ENCODE peak calls at places on chromosomes 1 and 21, in four cellular contexts. X is Karpas-422, L is GM23248, U is gastrocnemius medialis. W is an unnamed sample.

GRCh38 chr1:93180723-93181613 is at the start of gene CCDC18:
- DNase-seq in X (peak; percentile 89), L (peak; percentile 75), U (no peak), W (peak; percentile 30)

GRCh38 chr1:74689800-74690696 is 16.5 kb upstream of the ERICH3 start:
- DNase-seq in X (peak; percentile 89), L (peak; percentile 63), U (no peak), W (peak; percentile 87)

GRCh38 chr1:54940027-54940426 is 40.4 kb upstream of the TMEM61 start:
- DNase-seq in X (no peak), L (no peak), U (no peak), W (peak; percentile 18)

GRCh38 chr1:201876148-201876547 is 12.6 kb upstream of the SHISA4 start:
- DNase-seq in X (no peak), L (peak; percentile 57), U (no peak), W (peak; percentile 22)

GRCh38 chr1:198713081-198713480 is 74.2 kb downstream of the PTPRC start:
- DNase-seq in X (no peak), L (peak; percentile 85), U (no peak), W (peak; percentile 61)

GRCh38 chr1:11482904-11483479 is 4.0 kb downstream of the DISP3 start:
- DNase-seq in X (no peak), L (no peak), U (no peak), W (no peak)

GRCh38 chr1:59034925-59035324 is 251.1 kb upstream of the JUN start:
- DNase-seq in X (no peak), L (no peak), U (no peak), W (no peak)

GRCh38 chr1:234495231-234495990 is 16.4 kb upstream of the TARBP1 start:
- DNase-seq in X (peak; percentile 85), L (peak; percentile 91), U (no peak), W (peak; percentile 78)

GRCh38 chr1:13801232-13801631 is 101.2 kb downstream of the PRDM2 start:
- DNase-seq in X (no peak), L (no peak), U (no peak), W (peak; percentile 36)

GRCh38 chr21:21003701-21004100 is 5.5 kb downstream of the NCAM2 start:
- DNase-seq in X (peak; percentile 81), L (peak; percentile 57), U (no peak), W (peak; percentile 49)

GRCh38 chr1:161198877-161199431 is at the start of gene ADAMTS4:
- DNase-seq in X (no peak), L (peak; percentile 91), U (no peak), W (no peak)

GRCh38 chr1:116260096-116260495 is 112.9 kb upstream of the ATP1A1 start:
- DNase-seq in X (no peak), L (no peak), U (no peak), W (no peak)
- H3K4me1 ChIP-seq in X (peaks cover 73% of the 10 kb centered on the region), L (no peaks in the 10 kb centered on the region), U (no peaks in the 10 kb centered on the region), W (no peaks in the 10 kb centered on the region)

GRCh38 chr21:42793774-42794173 is 85.6 kb downstream of the WDR4 start:
- DNase-seq in X (no peak), L (no peak), U (no peak), W (no peak)
- H3K4me1 ChIP-seq in X (no peaks in the 10 kb centered on the region), L (no peaks in the 10 kb centered on the region), U (no peaks in the 10 kb centered on the region), W (no peaks in the 10 kb centered on the region)

GRCh38 chr1:153550827-153551512 is 1.9 kb upstream of the S100A3 start:
- DNase-seq in X (no peak), L (no peak), U (no peak), W (no peak)

GRCh38 chr1:153552335-153552734 is 3.3 kb upstream of the S100A3 start:
- DNase-seq in X (no peak), L (no peak), U (no peak), W (no peak)

GRCh38 chr1:153549741-153550397 is 811 bp upstream of the S100A3 start:
- DNase-seq in X (no peak), L (no peak), U (no peak), W (no peak)

GRCh38 chr1:153548722-153549695 is at the start of gene S100A3:
- DNase-seq in X (no peak), L (peak; percentile 96), U (peak; percentile 52), W (peak; percentile 83)

DNA sequence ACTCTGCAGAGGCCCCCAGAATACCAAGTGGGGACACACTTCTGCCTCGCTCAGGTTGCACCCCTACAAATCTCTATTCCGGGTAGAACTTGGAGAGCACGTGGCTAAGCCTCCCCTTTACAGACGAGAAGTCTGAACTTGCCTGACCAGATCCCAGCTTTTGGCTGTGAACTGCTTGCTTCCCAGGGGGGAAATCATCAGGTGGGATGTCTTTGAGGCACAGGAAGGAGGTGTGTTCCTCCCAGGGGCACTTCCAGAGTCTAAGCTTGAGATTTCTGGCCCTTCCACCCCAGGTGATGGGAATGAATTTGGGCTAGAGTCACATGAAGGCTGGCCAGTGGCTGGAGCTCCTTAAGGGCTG is 1.3 kb upstream of the S100A3 start:
- DNase-seq in X (no peak), L (no peak), U (no peak), W (no peak)
- H3K4me1 ChIP-seq in X (peaks cover 6% of the 10 kb centered on the region), L (peaks cover 64% of the 10 kb centered on the region), U (peaks cover 52% of the 10 kb centered on the region), W (peaks cover 29% of the 10 kb centered on the region)

DNA sequence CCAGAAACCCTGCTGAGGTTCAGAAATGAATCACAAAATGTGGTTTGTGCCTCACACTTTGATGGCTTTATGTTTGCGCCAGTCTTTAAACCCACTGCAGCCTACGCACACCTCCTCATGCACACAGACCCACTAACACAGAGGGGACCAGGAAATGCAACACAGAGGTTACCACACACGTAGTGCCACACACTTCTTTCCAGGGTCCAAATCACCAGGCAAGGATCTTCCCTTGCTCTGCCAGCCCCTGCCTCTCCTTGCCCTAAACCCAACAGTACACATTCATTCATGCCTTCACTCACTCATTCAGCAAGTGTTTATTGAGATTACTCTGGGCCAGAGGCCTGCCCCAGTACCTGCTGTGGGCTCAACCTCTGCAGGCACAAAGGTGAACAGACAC is 17.5 kb downstream of the MAB21L3 start:
- DNase-seq in X (no peak), L (no peak), U (no peak), W (no peak)
- H3K4me1 ChIP-seq in X (no peaks in the 10 kb centered on the region), L (no peaks in the 10 kb centered on the region), U (no peaks in the 10 kb centered on the region), W (peaks cover 19% of the 10 kb centered on the region)

DNA sequence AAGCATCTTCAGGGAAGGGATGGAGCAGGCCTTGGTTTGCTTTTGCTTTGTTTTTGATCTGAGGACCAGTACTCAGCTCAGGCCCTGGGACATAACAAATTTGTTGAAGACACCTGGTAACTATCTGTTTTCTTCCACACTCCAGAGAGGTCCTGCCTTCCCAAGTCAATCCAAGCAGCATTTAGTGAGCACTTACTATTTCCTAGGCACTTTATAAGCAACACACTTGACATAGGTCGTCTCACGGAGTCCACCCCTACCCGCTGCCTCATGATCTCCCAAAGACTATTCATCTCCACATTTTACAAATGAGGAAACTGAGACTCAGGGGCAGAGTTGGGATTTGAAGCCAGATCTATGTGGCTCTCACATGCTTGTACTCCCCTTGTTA is 14.4 kb upstream of the EPHA2 start:
- DNase-seq in X (no peak), L (no peak), U (no peak), W (peak; percentile 1)
- H3K4me1 ChIP-seq in X (peaks cover 7% of the 10 kb centered on the region), L (peaks cover 25% of the 10 kb centered on the region), U (no peaks in the 10 kb centered on the region), W (peaks cover 58% of the 10 kb centered on the region)

GRCh38 chr1:175195281-175195680 is 2.7 kb upstream of the KIAA0040 start:
- DNase-seq in X (no peak), L (no peak), U (no peak), W (no peak)
- H3K4me1 ChIP-seq in X (peaks cover 67% of the 10 kb centered on the region), L (peaks cover 7% of the 10 kb centered on the region), U (peaks cover 25% of the 10 kb centered on the region), W (peaks cover 62% of the 10 kb centered on the region)

DNA sequence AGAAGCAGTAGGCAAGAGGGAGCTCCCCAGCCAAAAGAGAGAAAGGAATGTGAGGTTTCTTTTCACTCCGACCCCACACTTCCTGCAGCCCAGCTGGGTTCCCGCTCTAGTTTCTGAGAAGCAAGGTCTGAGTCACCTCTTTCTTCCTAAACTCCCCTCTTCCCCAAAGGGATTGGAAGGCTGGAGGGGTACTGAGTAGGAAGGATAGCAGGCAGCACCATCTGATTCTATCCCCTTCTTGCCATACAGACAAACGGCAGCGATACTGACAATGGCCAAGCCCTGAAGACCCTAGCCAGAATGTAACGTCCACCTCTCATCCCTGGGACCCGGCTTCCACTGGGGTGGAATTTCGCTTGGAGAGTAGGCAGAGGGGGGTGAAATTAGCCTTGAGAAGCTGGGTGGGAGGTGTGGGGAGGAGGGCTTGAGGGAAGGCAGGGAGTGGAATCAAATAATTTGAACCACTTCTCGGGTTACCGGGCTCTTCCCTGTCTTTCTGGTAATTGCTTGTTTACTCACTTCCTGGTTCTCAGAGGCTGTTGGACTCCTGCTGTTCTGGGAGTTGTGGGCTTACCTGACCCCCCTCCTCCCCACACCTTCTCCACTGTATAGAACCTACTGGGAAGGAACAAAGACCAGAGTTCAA is 13.2 kb downstream of the IER5 start:
- DNase-seq in X (no peak), L (peak; percentile 75), U (no peak), W (peak; percentile 52)
- H3K4me1 ChIP-seq in X (peaks cover 24% of the 10 kb centered on the region), L (peaks cover 65% of the 10 kb centered on the region), U (peaks cover 45% of the 10 kb centered on the region), W (peaks cover 70% of the 10 kb centered on the region)

DNA sequence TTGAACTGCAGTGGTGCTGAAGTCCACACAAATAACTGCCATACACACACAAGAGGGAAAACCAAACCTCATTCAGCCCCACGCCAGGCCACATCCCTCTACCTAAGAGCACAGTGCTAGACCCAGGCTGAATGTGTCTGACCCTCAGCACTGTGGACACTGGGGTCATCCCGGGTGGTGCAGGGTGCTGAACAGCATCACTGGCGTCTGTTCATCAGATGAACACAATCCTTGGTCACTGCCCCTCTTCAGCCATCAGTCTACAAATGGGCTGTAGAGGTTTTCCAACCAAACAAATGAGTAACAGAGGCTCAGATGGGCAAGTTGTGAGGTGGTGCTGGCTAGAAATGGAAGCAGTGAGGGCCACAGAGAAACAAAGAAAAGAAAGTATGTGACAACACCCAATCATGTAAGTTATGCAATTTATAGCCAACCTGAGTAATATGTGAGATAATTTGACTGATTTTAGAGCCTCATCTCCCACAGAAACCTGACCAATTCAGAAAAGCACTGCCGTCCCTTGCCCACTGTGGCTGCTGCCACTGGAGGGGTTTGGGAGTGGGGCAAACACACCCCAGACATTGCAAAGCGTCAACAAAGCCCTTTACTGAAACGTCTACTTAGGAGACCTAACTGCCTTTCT is 27.9 kb downstream of the GNB1 start:
- DNase-seq in X (no peak), L (peak; percentile 62), U (no peak), W (no peak)
- H3K4me1 ChIP-seq in X (peaks cover 88% of the 10 kb centered on the region), L (peaks cover 52% of the 10 kb centered on the region), U (peaks cover 46% of the 10 kb centered on the region), W (peaks cover 22% of the 10 kb centered on the region)

W was measured in PC-3.